ENCODE peak calls at places on chromosomes 2 and 18, in nine cellular contexts. M is AG04449, Z is breast epithelium, U is AG04450, H is thoracic aorta, V is BJ, F is WTC11, Q is astrocyte of the spinal cord, C is MM.1S. E is an unnamed sample.

GRCh38 chr2:163528640-163529217 is 207.1 kb downstream of the FIGN start:
- DNase-seq in M (no peak), Z (no peak), U (no peak), H (no peak), V (no peak), F (no peak), Q (no peak), C (no peak), E (no peak)

GRCh38 chr18:832085-832681 is 20.1 kb upstream of the YES1 start:
- DNase-seq in M (no peak), Z (no peak), U (no peak), H (no peak), V (no peak), F (peak; percentile 70), Q (no peak), C (peak; percentile 83), E (no peak)

GRCh38 chr2:192267484-192267883 is 72.8 kb upstream of the TMEFF2 start:
- DNase-seq in M (peak; percentile 44), Z (no peak), U (peak; percentile 53), H (no peak), V (peak; percentile 22), F (no peak), Q (peak; percentile 86), C (no peak), E (no peak)

GRCh38 chr2:56195563-56195962 is 11.8 kb downstream of the CCDC85A start:
- DNase-seq in M (no peak), Z (no peak), U (no peak), H (no peak), V (no peak), F (no peak), Q (no peak), C (no peak), E (no peak)

GRCh38 chr18:72375628-72376027 is 168.5 kb downstream of the CBLN2 start:
- DNase-seq in M (no peak), Z (no peak), U (peak; percentile 15), H (no peak), V (no peak), F (no peak), Q (peak; percentile 76), C (no peak), E (no peak)

GRCh38 chr2:199303814-199304213 is 153.9 kb downstream of the SATB2 start:
- DNase-seq in M (peak; percentile 95), Z (no peak), U (peak; percentile 61), H (peak; percentile 9), V (peak; percentile 97), F (no peak), Q (peak; percentile 98), C (no peak), E (no peak)

GRCh38 chr2:84919885-84920580 is 14.6 kb downstream of the TMSB10 start:
- DNase-seq in M (peak; percentile 86), Z (no peak), U (peak; percentile 93), H (no peak), V (peak; percentile 90), F (no peak), Q (peak; percentile 97), C (no peak), E (no peak)

GRCh38 chr18:36394486-36394885 is 97.0 kb downstream of the FHOD3 start:
- DNase-seq in M (no peak), Z (no peak), U (no peak), H (no peak), V (no peak), F (no peak), Q (no peak), C (no peak), E (no peak)

GRCh38 chr2:188415754-188416083 is 124.0 kb downstream of the GULP1 start:
- DNase-seq in M (no peak), Z (no peak), U (no peak), H (no peak), V (no peak), F (no peak), Q (no peak), C (no peak), E (no peak)

GRCh38 chr2:165203689-165204559 is at the start of gene SCN3A:
- DNase-seq in M (no peak), Z (no peak), U (peak; percentile 7), H (no peak), V (peak; percentile 7), F (peak; percentile 17), Q (peak; percentile 64), C (peak; percentile 77), E (no peak)

GRCh38 chr2:100320547-100321180 is 1.6 kb downstream of the LONRF2 start:
- DNase-seq in M (no peak), Z (no peak), U (no peak), H (no peak), V (no peak), F (no peak), Q (no peak), C (no peak), E (no peak)

GRCh38 chr2:120066708-120067547 is 54.1 kb downstream of the EPB41L5 start:
- DNase-seq in M (no peak), Z (no peak), U (no peak), H (no peak), V (no peak), F (no peak), Q (peak; percentile 35), C (no peak), E (no peak)

GRCh38 chr2:16051046-16051489 is 110.7 kb downstream of the MYCN start:
- DNase-seq in M (no peak), Z (no peak), U (no peak), H (no peak), V (no peak), F (no peak), Q (no peak), C (no peak), E (no peak)
- TF ChIP-seq CTCF in M (no peak), Z (no peak), U (no peak), H (no peak), V (no peak), F (no peak), Q (no peak), C (no peak), E (no peak)

GRCh38 chr2:26860451-26860850 is 12.5 kb downstream of the DPYSL5 start:
- DNase-seq in M (no peak), Z (no peak), U (no peak), H (no peak), V (no peak), F (no peak), Q (no peak), C (no peak), E (no peak)

GRCh38 chr2:26864646-26865045 is 16.7 kb downstream of the DPYSL5 start:
- DNase-seq in M (no peak), Z (no peak), U (no peak), H (no peak), V (no peak), F (no peak), Q (no peak), C (no peak), E (no peak)

GRCh38 chr2:26861610-26862224 is 13.8 kb downstream of the DPYSL5 start:
- DNase-seq in M (no peak), Z (no peak), U (no peak), H (no peak), V (no peak), F (no peak), Q (no peak), C (no peak), E (no peak)

DNA sequence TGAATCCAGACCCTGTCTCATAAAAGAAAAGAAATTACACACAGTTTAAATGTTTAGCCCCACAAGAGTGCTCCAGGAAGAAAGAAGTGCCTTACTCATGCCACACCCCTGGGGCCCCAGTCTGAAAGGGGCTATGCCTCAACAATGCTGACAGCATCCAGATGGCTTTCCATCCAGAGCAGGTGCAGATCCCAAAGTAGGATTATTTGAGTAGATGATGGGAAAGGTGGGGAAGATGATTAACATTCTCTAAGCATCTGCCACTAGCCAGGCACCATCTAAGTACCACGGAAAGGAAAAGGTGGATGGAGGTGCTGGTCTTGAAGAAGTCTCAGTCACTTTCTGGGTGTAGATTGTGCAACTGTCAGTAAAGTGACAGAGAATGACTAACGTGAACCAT is 16.3 kb downstream of the DPYSL5 start:
- DNase-seq in M (no peak), Z (no peak), U (no peak), H (no peak), V (no peak), F (no peak), Q (no peak), C (no peak), E (no peak)
- TF ChIP-seq CTCF in M (no peak), Z (no peak), U (no peak), H (no peak), V (no peak), F (no peak), Q (no peak), C (no peak), E (no peak)

GRCh38 chr2:223100061-223100511 is 48.1 kb downstream of the KCNE4 start:
- DNase-seq in M (peak; percentile 68), Z (no peak), U (no peak), H (no peak), V (peak; percentile 89), F (no peak), Q (peak; percentile 78), C (no peak), E (peak; percentile 82)

GRCh38 chr2:223101340-223102039 is 49.5 kb downstream of the KCNE4 start:
- DNase-seq in M (no peak), Z (no peak), U (no peak), H (no peak), V (no peak), F (peak; percentile 66), Q (peak; percentile 45), C (peak; percentile 77), E (no peak)

GRCh38 chr2:223104336-223104735 is 52.3 kb downstream of the KCNE4 start:
- DNase-seq in M (no peak), Z (no peak), U (no peak), H (no peak), V (no peak), F (no peak), Q (peak; percentile 36), C (no peak), E (no peak)

GRCh38 chr2:223104741-223105140 is 52.8 kb downstream of the KCNE4 start:
- DNase-seq in M (no peak), Z (no peak), U (no peak), H (no peak), V (no peak), F (no peak), Q (peak; percentile 15), C (no peak), E (no peak)

GRCh38 chr2:223102040-223102899 is 50.3 kb downstream of the KCNE4 start:
- DNase-seq in M (no peak), Z (no peak), U (no peak), H (no peak), V (no peak), F (no peak), Q (no peak), C (no peak), E (no peak)
- TF ChIP-seq CTCF in M (no peak), Z (no peak), U (no peak), H (no peak), V (no peak), F (no peak), Q (no peak), C (no peak), E (no peak)

DNA sequence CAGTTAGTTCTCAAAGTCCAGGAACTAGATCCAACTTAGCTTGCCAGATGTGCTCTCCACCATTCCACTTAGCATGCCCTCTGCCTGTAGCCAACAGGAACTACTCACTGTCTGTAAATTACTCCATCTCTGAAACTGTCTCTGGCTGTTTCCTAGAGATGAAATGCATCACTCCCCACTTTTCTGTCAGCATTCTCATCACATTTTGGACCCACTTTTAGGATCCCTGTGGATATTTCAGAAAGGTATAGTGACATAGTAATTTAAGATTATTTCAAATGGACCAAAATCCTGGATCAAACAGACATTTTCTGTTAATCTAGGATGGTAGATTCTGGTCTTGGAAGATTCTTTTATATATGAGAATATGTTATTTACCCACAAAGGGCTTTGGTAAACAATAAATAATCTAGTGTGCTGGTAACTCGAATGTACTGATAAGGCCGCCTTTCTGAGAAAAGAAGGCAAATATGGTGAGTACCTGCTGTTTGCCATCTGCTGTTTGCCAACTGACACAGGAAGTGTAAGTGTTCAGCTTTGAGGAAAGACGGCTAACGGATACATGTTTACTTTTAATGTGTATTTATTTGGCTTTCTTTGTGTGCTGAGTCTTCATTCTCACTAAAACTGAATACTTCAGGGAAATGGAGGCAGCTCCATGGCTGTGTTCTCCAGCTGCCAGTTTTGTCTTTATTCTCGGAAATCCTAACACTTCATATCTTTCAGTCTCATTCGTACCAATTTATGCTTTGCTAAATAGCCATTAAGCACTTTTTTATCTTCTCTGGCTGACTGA is 79.5 kb downstream of the EVA1A start:
- DNase-seq in M (no peak), Z (no peak), U (no peak), H (no peak), V (no peak), F (no peak), Q (peak; percentile 15), C (no peak), E (no peak)
- TF ChIP-seq CTCF in M (peak; percentile 35), Z (no peak), U (peak; percentile 61), H (no peak), V (peak; percentile 56), F (no peak), Q (peak; percentile 45), C (no peak), E (no peak)